ENCODE peak calls at places on chromosomes 13 and 19, in five cellular contexts. Z is activated naive CD4-positive, alpha-beta T cell treated with anti-CD3 and anti-CD28 coated beads, Interleukin-2, amount 50 U/mL, for 72 hours; B is effector memory CD8-positive, alpha-beta T cell; F is T-cell; W is activated T-cell treated with anti-CD3 and anti-CD28 coated beads, Interleukin-2, amount 50 U/mL, for 72 hours. E is an unnamed sample.

GRCh38 chr13:24230428-24231072 is 70.0 kb downstream of the SPATA13 start:
- ATAC-seq in B (peak; percentile 87), W (no peak), Z (no peak), F (peak; percentile 60), E (no peak)

GRCh38 chr13:40269086-40269485 is 397.4 kb downstream of the FOXO1 start:
- ATAC-seq in Z (no peak), B (no peak), W (no peak), F (no peak), E (no peak)

GRCh38 chr19:5799247-5800241 is 5.3 kb upstream of the NRTN start:
- ATAC-seq in B (no peak), W (no peak), F (no peak), Z (no peak), E (no peak)

GRCh38 chr13:110424596-110425443 is 117.7 kb downstream of the COL4A2 start:
- ATAC-seq in W (no peak), F (no peak), Z (no peak), B (no peak), E (no peak)

GRCh38 chr19:1009976-1010538 is 9.8 kb downstream of the GRIN3B start:
- ATAC-seq in Z (no peak), B (no peak), F (no peak), W (no peak), E (no peak)

GRCh38 chr13:73335226-73335625 is 276.4 kb downstream of the KLF5 start:
- ATAC-seq in Z (peak; percentile 85), B (no peak), F (no peak), W (peak; percentile 61), E (peak; percentile 92)

GRCh38 chr13:48505597-48506091 is 27.2 kb downstream of the RCBTB2 start:
- ATAC-seq in W (peak; percentile 79), F (peak; percentile 94), B (peak; percentile 76), Z (peak; percentile 87), E (peak; percentile 70)

GRCh38 chr13:110225609-110226008 is 81.3 kb downstream of the COL4A1 start:
- ATAC-seq in B (no peak), W (no peak), Z (no peak), F (no peak), E (no peak)

GRCh38 chr13:99415014-99415650 is 86.1 kb upstream of the TM9SF2 start:
- ATAC-seq in W (no peak), B (no peak), Z (no peak), F (no peak), E (no peak)

GRCh38 chr13:33751151-33751550 is 66.8 kb upstream of the RFC3 start:
- ATAC-seq in B (no peak), W (no peak), F (no peak), Z (no peak), E (no peak)

E was measured in activated CD4-positive, CD25-positive, alpha-beta regulatory T cell treated with anti-CD3 and anti-CD28 coated beads, Interleukin-2, amount 50 U/mL, for 24 hours.